ENCODE peak calls at places on chromosomes 4 and X, in seven cellular contexts. U, V, S, A, R, E and J are unnamed samples.

GRCh38 chr4:37531156-37531555 is 155.0 kb downstream of the RELL1 start:
- DNase-seq in E (no peak), R (no peak), U (peak), A (no peak), S (no peak), V (no peak), J (no peak)

GRCh38 chrX:66731398-66731797 is 92.5 kb upstream of the EDA2R start:
- DNase-seq in V (no peak), E (peak), S (no peak), A (no peak), U (peak), R (no peak), J (no peak)

GRCh38 chr4:76233967-76234678 is 17.4 kb upstream of the FAM47E start:
- DNase-seq in S (no peak), U (no peak), A (no peak), R (peak), E (no peak), V (no peak), J (no peak)

GRCh38 chr4:135601351-135601750 is 1399.8 kb upstream of the PABPC4L start:
- DNase-seq in S (no peak), A (no peak), R (no peak), U (no peak), E (no peak), V (no peak), J (no peak)

GRCh38 chrX:68631331-68631730 is 16.1 kb upstream of the STARD8 start:
- DNase-seq in S (no peak), R (no peak), A (no peak), U (no peak), V (no peak), E (peak), J (no peak)

GRCh38 chrX:91435465-91435864 is 826 bp downstream of the PABPC5 start:
- DNase-seq in V (no peak), U (peak), R (no peak), A (no peak), E (peak), S (no peak), J (no peak)

GRCh38 chr4:67750691-67751090 is 3.5 kb downstream of the GNRHR start:
- DNase-seq in S (no peak), R (no peak), E (no peak), U (peak), V (no peak), A (no peak), J (no peak)

GRCh38 chr4:73816814-73817213 is 19.7 kb upstream of the CXCL6 start:
- DNase-seq in V (no peak), S (no peak), A (no peak), E (peak), R (no peak), U (peak), J (no peak)

GRCh38 chrX:135977611-135978010 is 3.8 kb upstream of the MMGT1 start:
- DNase-seq in S (no peak), E (peak), V (no peak), R (no peak), A (no peak), U (peak), J (no peak)
- H3K4me3 ChIP-seq in S (no peak), E (no peak), V (no peak), R (no peak), A (no peak), U (no peak), J (no peak)

GRCh38 chrX:154138857-154139256 is 5.2 kb upstream of the OPN1LW start:
- DNase-seq in V (no peak), R (no peak), U (no peak), A (peak), E (no peak), S (no peak), J (no peak)

GRCh38 chrX:154132366-154132765 is 11.7 kb upstream of the OPN1LW start:
- DNase-seq in E (no peak), R (no peak), S (no peak), U (no peak), V (peak), A (no peak), J (no peak)

GRCh38 chrX:154136627-154137161 is 7.3 kb upstream of the OPN1LW start:
- DNase-seq in S (peak), A (peak), V (peak), U (peak), R (peak), E (peak), J (peak)

GRCh38 chrX:154131955-154132354 is 12.1 kb upstream of the OPN1LW start:
- DNase-seq in U (no peak), A (no peak), V (peak), R (no peak), E (no peak), S (no peak), J (no peak)

DNA sequence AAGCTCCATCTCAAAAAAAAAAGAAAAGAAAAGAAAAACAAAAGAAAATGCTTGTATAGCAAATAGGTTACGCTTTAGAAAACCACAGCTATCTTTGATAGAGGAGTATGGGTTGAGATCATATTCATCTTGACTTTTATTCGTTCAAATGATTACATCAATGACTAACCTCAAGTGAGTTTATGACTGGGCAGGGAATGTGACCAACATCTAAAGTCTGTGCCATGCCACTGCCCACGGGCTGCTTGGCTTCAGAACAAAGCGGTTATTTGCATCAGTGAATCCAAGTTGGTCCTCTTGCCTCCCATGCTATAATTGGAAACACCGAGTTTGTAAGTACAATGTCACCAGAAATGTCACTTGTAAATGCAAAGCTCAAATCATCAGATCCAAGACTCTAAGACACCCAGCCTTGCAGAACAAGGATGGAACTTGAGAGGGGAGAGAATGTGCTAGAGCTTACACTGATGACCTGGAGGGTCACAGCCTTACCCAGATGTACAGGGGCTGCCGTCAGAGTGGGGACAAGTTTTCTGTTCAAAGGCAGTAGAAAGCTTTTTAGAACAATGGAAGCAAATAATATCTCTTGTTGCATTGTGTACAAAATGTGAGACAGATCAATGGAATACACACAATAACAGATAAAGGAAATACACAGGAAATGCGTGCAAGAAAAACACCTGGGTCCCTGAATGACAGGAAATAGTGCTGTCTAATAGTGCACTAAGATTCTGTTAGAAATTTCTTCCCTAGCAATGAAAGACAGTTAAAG is 8.4 kb upstream of the OPN1LW start:
- DNase-seq in A (no peak), E (no peak), R (no peak), V (peak), U (peak), S (no peak), J (no peak)
- H3K4me3 ChIP-seq in A (no peak), E (no peak), R (no peak), V (no peak), U (no peak), S (no peak), J (no peak)

GRCh38 chr4:176793060-176793605 is 411 bp upstream of the VEGFC start:
- DNase-seq in U (no peak), S (no peak), V (peak), A (no peak), R (no peak), E (no peak), J (no peak)

GRCh38 chr4:176794651-176795050 is 1.9 kb upstream of the VEGFC start:
- DNase-seq in E (no peak), U (no peak), S (no peak), R (no peak), V (no peak), A (no peak), J (peak)

GRCh38 chr4:176792348-176793059 is at the start of gene VEGFC:
- DNase-seq in V (no peak), S (no peak), R (peak), U (peak), E (peak), A (peak), J (peak)

GRCh38 chr4:176795441-176795840 is 2.7 kb upstream of the VEGFC start:
- DNase-seq in E (no peak), A (no peak), U (no peak), R (no peak), S (no peak), V (no peak), J (no peak)

GRCh38 chr4:176794151-176794550 is 1.4 kb upstream of the VEGFC start:
- DNase-seq in V (no peak), A (no peak), R (no peak), S (no peak), U (peak), E (peak), J (no peak)
- H3K4me3 ChIP-seq in V (no peak), A (no peak), R (no peak), S (no peak), U (peak), E (no peak), J (no peak)

DNA sequence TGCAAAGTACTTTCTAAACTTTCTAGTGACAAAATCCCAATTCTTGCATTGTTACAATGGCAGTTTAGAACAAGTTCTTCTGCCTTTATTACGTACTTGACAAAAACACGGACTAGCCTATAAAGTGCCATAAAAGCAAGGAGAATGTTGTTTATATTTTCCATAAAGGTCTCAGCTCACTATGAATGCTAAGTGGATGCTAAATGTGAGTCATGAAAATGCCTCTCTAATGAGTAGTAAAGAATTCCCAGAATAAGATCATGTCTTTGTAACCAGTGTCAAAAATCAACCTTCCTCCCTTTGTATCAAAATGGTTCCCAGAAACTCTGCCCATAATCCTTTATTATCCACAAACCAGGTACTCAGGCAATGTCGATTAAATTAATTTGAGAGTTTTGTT is 539.8 kb upstream of the SLIT2 start:
- DNase-seq in E (peak), V (no peak), U (peak), R (no peak), A (no peak), S (no peak), J (no peak)
- H3K4me3 ChIP-seq in E (no peak), V (no peak), U (no peak), R (no peak), A (no peak), S (no peak), J (no peak)

GRCh38 chr4:125314676-125315570 is at the start of gene FAT4:
- DNase-seq in S (peak), V (peak), E (peak), A (peak), U (peak), R (peak), J (peak)
- H3K4me3 ChIP-seq in S (peak), V (peak), E (peak), A (peak), U (peak), R (peak), J (peak)